ENCODE peak calls at places on chromosomes 13 and 19, in six cellular contexts. One of them, this sample, is unnamed.

GRCh38 chr13:80884031-80884785 is 543.3 kb upstream of the SPRY2 start:
- DNase-seq in left ventricle myocardium inferior: no peak
- DNase-seq in BJ: no peak
- DNase-seq in H7: peak
- DNase-seq in heart left ventricle: no peak
- DNase-seq in epithelial cell of esophagus: no peak
- DNase-seq in this sample: no peak

GRCh38 chr13:24868874-24869273 is 104.9 kb downstream of the RNF17 start:
- DNase-seq in left ventricle myocardium inferior: no peak
- DNase-seq in BJ: no peak
- DNase-seq in H7: no peak
- DNase-seq in heart left ventricle: no peak
- DNase-seq in epithelial cell of esophagus: no peak
- DNase-seq in this sample: no peak

GRCh38 chr19:11321206-11322126 is 18.0 kb downstream of the RAB3D start:
- DNase-seq in left ventricle myocardium inferior: no peak
- DNase-seq in BJ: no peak
- DNase-seq in H7: no peak
- DNase-seq in heart left ventricle: no peak
- DNase-seq in epithelial cell of esophagus: peak
- DNase-seq in this sample: no peak

GRCh38 chr13:89923731-89924130 is 1423.8 kb upstream of the MIR17HG start:
- DNase-seq in left ventricle myocardium inferior: no peak
- DNase-seq in BJ: no peak
- DNase-seq in H7: no peak
- DNase-seq in heart left ventricle: no peak
- DNase-seq in epithelial cell of esophagus: peak
- DNase-seq in this sample: peak

GRCh38 chr13:110323172-110323851 is 16.2 kb downstream of the COL4A2 start:
- DNase-seq in left ventricle myocardium inferior: no peak
- DNase-seq in BJ: peak
- DNase-seq in H7: peak
- DNase-seq in heart left ventricle: no peak
- DNase-seq in epithelial cell of esophagus: peak
- DNase-seq in this sample: no peak

GRCh38 chr13:71852082-71852481 is 14.9 kb downstream of the DACH1 start:
- DNase-seq in left ventricle myocardium inferior: no peak
- DNase-seq in BJ: no peak
- DNase-seq in H7: peak
- DNase-seq in heart left ventricle: no peak
- DNase-seq in epithelial cell of esophagus: no peak
- DNase-seq in this sample: no peak

GRCh38 chr13:50291611-50292010 is 276.4 kb downstream of the KCNRG start:
- DNase-seq in left ventricle myocardium inferior: no peak
- DNase-seq in BJ: no peak
- DNase-seq in H7: no peak
- DNase-seq in heart left ventricle: no peak
- DNase-seq in epithelial cell of esophagus: peak
- DNase-seq in this sample: no peak

GRCh38 chr19:10842788-10843187 is 5.4 kb upstream of the C19orf38 start:
- DNase-seq in left ventricle myocardium inferior: no peak
- DNase-seq in BJ: no peak
- DNase-seq in H7: peak
- DNase-seq in heart left ventricle: no peak
- DNase-seq in epithelial cell of esophagus: no peak
- DNase-seq in this sample: no peak

GRCh38 chr13:90055121-90055520 is 1292.4 kb upstream of the MIR17HG start:
- DNase-seq in left ventricle myocardium inferior: no peak
- DNase-seq in BJ: no peak
- DNase-seq in H7: no peak
- DNase-seq in heart left ventricle: no peak
- DNase-seq in epithelial cell of esophagus: peak
- DNase-seq in this sample: peak

GRCh38 chr13:80889829-80890228 is 548.9 kb upstream of the SPRY2 start:
- DNase-seq in left ventricle myocardium inferior: no peak
- DNase-seq in BJ: no peak
- DNase-seq in H7: no peak
- DNase-seq in heart left ventricle: no peak
- DNase-seq in epithelial cell of esophagus: no peak
- DNase-seq in this sample: no peak

GRCh38 chr19:35565016-35565856 is 1.8 kb upstream of the ATP4A start:
- DNase-seq in left ventricle myocardium inferior: no peak
- DNase-seq in BJ: no peak
- DNase-seq in H7: peak
- DNase-seq in heart left ventricle: no peak
- DNase-seq in epithelial cell of esophagus: no peak
- DNase-seq in this sample: no peak

GRCh38 chr13:113474179-113474578 is 16.3 kb downstream of the DCUN1D2 start:
- DNase-seq in left ventricle myocardium inferior: no peak
- DNase-seq in BJ: no peak
- DNase-seq in H7: no peak
- DNase-seq in heart left ventricle: no peak
- DNase-seq in epithelial cell of esophagus: peak
- DNase-seq in this sample: peak

GRCh38 chr19:38699027-38699346 is 45.3 kb downstream of the CAPN12 start:
- DNase-seq in left ventricle myocardium inferior: no peak
- DNase-seq in BJ: no peak
- DNase-seq in H7: peak
- DNase-seq in heart left ventricle: no peak
- DNase-seq in epithelial cell of esophagus: peak
- DNase-seq in this sample: peak

GRCh38 chr19:50178859-50179537 is 15.9 kb upstream of the IZUMO2 start:
- DNase-seq in left ventricle myocardium inferior: no peak
- DNase-seq in BJ: no peak
- DNase-seq in H7: no peak
- DNase-seq in heart left ventricle: no peak
- DNase-seq in epithelial cell of esophagus: peak
- DNase-seq in this sample: no peak

GRCh38 chr19:11373166-11373884 is 1.1 kb upstream of the SWSAP1 start:
- DNase-seq in left ventricle myocardium inferior: no peak
- DNase-seq in BJ: no peak
- DNase-seq in H7: peak
- DNase-seq in heart left ventricle: no peak
- DNase-seq in epithelial cell of esophagus: peak
- DNase-seq in this sample: no peak

GRCh38 chr13:42525035-42525504 is 48.9 kb upstream of the TNFSF11 start:
- DNase-seq in left ventricle myocardium inferior: no peak
- DNase-seq in BJ: no peak
- DNase-seq in H7: no peak
- DNase-seq in heart left ventricle: no peak
- DNase-seq in epithelial cell of esophagus: peak
- DNase-seq in this sample: peak